ENCODE peak calls at places on chromosomes 16 and 17, in seven cellular contexts. C, F, H, L, Y, N and Q are unnamed samples.
A peak's percentile ranks its signal among the peaks of the same experiment; 100 is the strongest.

GRCh38 chr17:41326173-41327145 is 10.9 kb upstream of the KRTAP17-1 start:
- DNase-seq in C (no peak), F (no peak), H (no peak), L (no peak), Y (no peak), N (no peak), Q (no peak)

GRCh38 chr16:12613131-12613991 is 190.3 kb downstream of the CPPED1 start:
- DNase-seq in C (no peak), F (peak; percentile 11), H (peak; percentile 12), L (no peak), Y (peak; percentile 34), N (peak; percentile 66), Q (no peak)

GRCh38 chr16:10385725-10386516 is at the start of gene ATF7IP2:
- DNase-seq in C (peak; percentile 38), F (peak; percentile 67), H (peak; percentile 76), L (peak; percentile 77), Y (peak; percentile 96), N (peak; percentile 91), Q (peak; percentile 77)

GRCh38 chr16:27444015-27444414 is 42.0 kb downstream of the IL21R start:
- DNase-seq in C (no peak), F (no peak), H (peak; percentile 45), L (no peak), Y (peak; percentile 33), N (no peak), Q (no peak)

GRCh38 chr16:13307861-13308260 is 406.5 kb downstream of the SHISA9 start:
- DNase-seq in C (no peak), F (peak; percentile 78), H (peak; percentile 38), L (no peak), Y (no peak), N (no peak), Q (no peak)

GRCh38 chr16:23375643-23376042 is 73.5 kb downstream of the SCNN1B start:
- DNase-seq in C (no peak), F (no peak), H (no peak), L (no peak), Y (no peak), N (no peak), Q (no peak)

GRCh38 chr17:74531231-74531761 is at the start of gene CD300LB:
- DNase-seq in C (no peak), F (no peak), H (no peak), L (no peak), Y (no peak), N (no peak), Q (no peak)

GRCh38 chr17:80737106-80738019 is 192.7 kb downstream of the RPTOR start:
- DNase-seq in C (no peak), F (no peak), H (no peak), L (peak; percentile 93), Y (no peak), N (no peak), Q (no peak)

GRCh38 chr17:40349477-40350409 is 14.8 kb downstream of the GJD3 start:
- DNase-seq in C (no peak), F (no peak), H (no peak), L (no peak), Y (no peak), N (no peak), Q (no peak)

GRCh38 chr17:29958947-29959657 is 17.7 kb downstream of the EFCAB5 start:
- DNase-seq in C (no peak), F (no peak), H (no peak), L (no peak), Y (no peak), N (no peak), Q (no peak)